ENCODE peak calls at places on chromosomes 5 and 9, in ten cellular contexts. Y is spleen, R is A549, U is heart left ventricle, W is endothelial cell of umbilical vein, L is ovary, A is GM12878, V is K562, D is stomach, Q is IMR-90. C is an unnamed sample.

GRCh38 chr9:129606161-129607025 is 14.5 kb downstream of the C9orf50 start:
- DNase-seq in Y (no peak), R (no peak), U (no peak), W (no peak), L (no peak), A (no peak), V (no peak), D (no peak), Q (no peak), C (no peak)

GRCh38 chr5:134132372-134133212 is 18.1 kb downstream of the TCF7 start:
- DNase-seq in Y (peak; percentile 86), R (no peak), U (no peak), W (no peak), L (no peak), A (peak; percentile 92), V (no peak), D (no peak), Q (no peak), C (no peak)

GRCh38 chr5:25618821-25619220 is 974.0 kb upstream of the CDH10 start:
- DNase-seq in Y (no peak), R (no peak), U (no peak), W (no peak), L (no peak), A (no peak), V (no peak), D (no peak), Q (no peak), C (no peak)

GRCh38 chr9:27602954-27603353 is 29.7 kb upstream of the C9orf72 start:
- DNase-seq in Y (no peak), R (no peak), U (no peak), W (no peak), L (no peak), A (no peak), V (no peak), D (no peak), Q (no peak), C (no peak)

GRCh38 chr5:93395891-93396465 is 185.0 kb downstream of the NR2F1-AS1 start:
- DNase-seq in Y (no peak), R (no peak), U (no peak), W (no peak), L (no peak), A (no peak), V (no peak), D (no peak), Q (peak; percentile 34), C (no peak)

GRCh38 chr5:114857951-114858401 is 311.7 kb downstream of the TRIM36 start:
- DNase-seq in Y (peak; percentile 73), R (no peak), U (no peak), W (no peak), L (no peak), A (no peak), V (no peak), D (no peak), Q (no peak), C (no peak)

GRCh38 chr5:107669543-107670027 is 1.2 kb downstream of the EFNA5 start:
- DNase-seq in Y (peak; percentile 65), R (peak; percentile 45), U (peak; percentile 67), W (peak; percentile 58), L (peak; percentile 26), A (no peak), V (no peak), D (peak; percentile 39), Q (peak; percentile 2), C (no peak)

GRCh38 chr5:149429839-149430721 is 51.0 kb upstream of the IL17B start:
- DNase-seq in Y (peak; percentile 83), R (no peak), U (no peak), W (peak; percentile 38), L (peak; percentile 74), A (no peak), V (peak; percentile 92), D (no peak), Q (no peak), C (peak; percentile 62)

DNA sequence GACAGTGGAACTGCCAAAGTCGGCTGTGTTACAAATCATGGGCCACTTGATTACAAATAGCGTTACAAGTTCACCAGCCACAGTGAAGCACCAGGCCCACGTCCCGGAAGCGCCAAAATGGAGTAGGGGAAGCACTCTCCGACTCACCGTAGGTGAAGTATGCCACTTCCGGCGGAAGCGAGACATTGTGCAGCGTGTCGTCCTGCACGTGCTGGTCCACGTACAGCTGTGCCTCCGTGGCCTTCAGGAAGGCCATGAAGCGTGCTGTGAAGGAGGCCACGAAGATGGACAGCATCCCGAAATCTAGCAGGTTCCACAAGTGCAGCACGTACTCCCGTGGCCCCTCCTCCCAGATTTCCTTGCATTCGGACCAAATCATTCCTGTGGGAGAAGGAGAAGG is 58.5 kb upstream of the SMIM32 start:
- DNase-seq in Y (no peak), R (no peak), U (no peak), W (no peak), L (no peak), A (no peak), V (no peak), D (no peak), Q (no peak), C (peak; percentile 76)
- H3K4me3 ChIP-seq in Y (no peak overlapping the region), R (no peak overlapping the region), U (no peak overlapping the region), W (no peak overlapping the region), L (no peak overlapping the region), A (no peak overlapping the region), V (no peak overlapping the region), D (no peak overlapping the region), Q (no peak overlapping the region), C (peak overlapping the region; percentile 22)

DNA sequence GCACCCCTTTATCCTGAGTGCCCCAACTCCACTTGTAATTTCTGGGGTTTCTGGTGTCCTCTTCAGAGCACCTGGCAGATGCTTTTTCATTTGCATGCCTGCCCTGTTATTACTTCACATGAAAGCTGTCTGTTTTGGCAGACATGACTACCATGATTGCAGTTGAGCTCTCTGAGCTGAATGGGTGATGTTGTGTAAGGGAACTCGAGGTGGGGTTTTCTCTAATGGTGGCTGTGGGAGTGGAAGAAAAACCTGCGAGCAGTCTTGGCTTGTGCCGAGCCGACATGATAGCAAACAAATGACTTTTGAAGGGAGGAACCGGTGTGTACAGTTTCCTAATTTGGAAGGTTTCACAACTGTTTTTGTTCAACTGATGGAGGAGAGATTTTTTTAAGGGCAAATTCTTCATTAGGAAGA is 196.2 kb downstream of the AOPEP start:
- DNase-seq in Y (no peak), R (peak; percentile 47), U (no peak), W (no peak), L (no peak), A (no peak), V (no peak), D (no peak), Q (peak; percentile 64), C (no peak)
- H3K4me1 ChIP-seq in Y (peaks cover 7% of the 10 kb centered on the region), R (peaks cover 84% of the 10 kb centered on the region), U (peaks cover 42% of the 10 kb centered on the region), W (peaks cover 18% of the 10 kb centered on the region), L (peaks cover 34% of the 10 kb centered on the region), A (no peaks in the 10 kb centered on the region), V (peaks cover 19% of the 10 kb centered on the region), D (peaks cover 53% of the 10 kb centered on the region), Q (peaks cover 30% of the 10 kb centered on the region), C (peaks cover 44% of the 10 kb centered on the region)

GRCh38 chr5:65721050-65721774 is 697 bp downstream of the SGTB start:
- DNase-seq in Y (peak; percentile 86), R (peak; percentile 46), U (peak; percentile 75), W (peak; percentile 74), L (peak; percentile 54), A (no peak), V (peak; percentile 30), D (peak; percentile 53), Q (peak; percentile 83), C (peak; percentile 70)

GRCh38 chr5:65722575-65723424 is 795 bp downstream of the NLN start:
- DNase-seq in Y (no peak), R (peak; percentile 73), U (no peak), W (peak; percentile 55), L (no peak), A (no peak), V (peak; percentile 61), D (no peak), Q (peak; percentile 63), C (peak; percentile 27)

GRCh38 chr5:65718576-65719310 is 3.2 kb downstream of the SGTB start:
- DNase-seq in Y (no peak), R (no peak), U (no peak), W (no peak), L (no peak), A (no peak), V (no peak), D (no peak), Q (no peak), C (no peak)

GRCh38 chr5:65727491-65728156 is 5.6 kb downstream of the NLN start:
- DNase-seq in Y (no peak), R (no peak), U (no peak), W (peak; percentile 44), L (no peak), A (no peak), V (no peak), D (no peak), Q (no peak), C (no peak)

DNA sequence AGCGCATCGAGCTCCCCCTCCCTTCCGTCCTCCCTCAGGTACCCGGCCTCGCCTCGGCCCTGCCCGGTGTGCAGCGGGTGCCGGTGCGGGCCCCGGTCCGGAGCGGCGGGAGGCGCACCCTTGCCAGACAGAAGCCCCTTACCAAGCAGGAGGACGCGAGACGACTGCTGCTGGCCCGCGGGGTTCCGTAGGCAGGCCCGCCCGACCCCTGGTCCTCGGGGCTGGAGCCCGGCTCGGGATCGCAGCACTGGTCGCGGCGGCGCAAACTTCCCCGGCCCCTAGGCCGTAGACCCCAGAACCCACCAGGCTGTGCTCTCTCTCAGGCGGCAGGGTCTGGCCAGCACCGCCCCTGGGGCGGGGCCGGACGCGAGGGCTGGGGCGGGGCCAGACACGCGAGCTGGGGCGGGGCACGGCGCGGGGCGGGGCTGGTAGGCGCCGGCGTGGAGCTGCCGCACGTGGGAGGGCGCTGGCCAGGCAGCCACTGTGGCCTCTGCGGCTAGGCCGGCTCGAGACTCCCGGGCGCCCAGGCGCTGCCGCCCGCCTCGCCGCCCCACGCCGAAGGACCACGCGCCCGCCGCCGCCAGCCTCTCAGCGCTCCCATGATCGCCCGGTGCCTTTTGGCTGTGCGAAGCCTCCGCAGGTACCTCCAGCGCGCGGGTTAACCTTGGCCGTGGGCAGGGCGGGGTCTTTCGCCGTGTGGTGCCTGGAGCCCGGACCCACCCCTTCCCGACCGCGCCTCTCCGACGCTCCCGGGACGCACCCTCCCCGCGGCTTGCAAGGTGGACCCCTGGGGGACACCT is at the start of the genes NLN and SGTB:
- DNase-seq in Y (peak; percentile 98), R (peak; percentile 80), U (peak; percentile 95), W (peak; percentile 88), L (peak; percentile 75), A (no peak), V (peak; percentile 93), D (peak; percentile 90), Q (peak; percentile 66), C (peak; percentile 90)
- TF ChIP-seq POLR2A in Y (no peak), R (peak; percentile 73), U (no peak), W (peak; percentile 37), L (no peak), A (peak; percentile 83), V (peak; percentile 63), D (no peak), Q (no peak), C (no peak)

DNA sequence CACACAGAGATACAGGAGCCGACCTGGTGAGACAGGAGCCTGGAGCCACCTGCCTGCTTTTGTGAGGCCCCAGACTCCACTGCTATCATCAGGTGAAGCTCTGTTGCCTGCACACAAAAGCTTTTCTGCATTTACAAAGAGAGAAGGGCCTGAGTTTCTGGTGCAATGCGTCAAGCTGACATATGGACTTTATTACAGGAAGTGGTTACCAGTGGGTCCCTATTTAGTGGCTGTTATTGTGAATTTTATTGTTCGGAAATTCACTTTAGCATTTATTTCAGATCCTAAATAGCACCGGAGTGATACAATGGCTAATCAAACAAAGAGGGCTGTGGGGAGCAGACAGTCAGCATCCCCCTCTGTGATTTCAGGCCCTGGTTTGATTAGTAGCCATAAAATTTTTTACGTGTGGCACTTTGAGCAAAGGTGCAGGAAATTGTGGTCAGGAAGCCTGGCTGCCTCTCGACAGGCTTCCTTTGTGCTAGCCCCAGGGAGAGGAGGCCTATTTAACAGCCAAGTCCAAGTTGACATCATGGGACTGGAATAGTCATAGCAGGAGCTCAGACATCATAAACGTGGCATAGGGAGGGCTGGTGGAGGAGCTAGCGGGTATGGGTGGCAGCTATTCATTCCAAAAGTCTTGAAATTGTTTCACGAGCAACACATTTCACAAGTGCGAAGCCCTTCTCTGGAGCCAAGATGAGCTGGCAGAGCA is 8.4 kb downstream of the TGFBI start:
- DNase-seq in Y (peak; percentile 45), R (no peak), U (no peak), W (peak; percentile 58), L (no peak), A (peak; percentile 40), V (no peak), D (no peak), Q (peak; percentile 53), C (no peak)
- H3K4me3 ChIP-seq in Y (no peak overlapping the region), R (no peak overlapping the region), U (no peak overlapping the region), W (no peak overlapping the region), L (no peak overlapping the region), A (no peak overlapping the region), V (no peak overlapping the region), D (no peak overlapping the region), Q (no peak overlapping the region), C (no peak overlapping the region)